ENCODE peak calls at places on chromosomes 11 and 22, in six cellular contexts. K, P, J, E, O and C are unnamed samples.
A peak's percentile ranks its signal among the peaks of the same experiment; 100 is the strongest.

GRCh38 chr11:45078236-45079074 is 68.0 kb upstream of the PRDM11 start:
- DNase-seq in K (no peak), P (no peak), J (no peak), E (no peak), O (no peak), C (no peak)

GRCh38 chr22:22938672-22939536 is 51.3 kb downstream of the IGLL5 start:
- DNase-seq in K (no peak), P (no peak), J (no peak), E (no peak), O (no peak), C (no peak)

GRCh38 chr22:25402160-25402500 is 162.3 kb upstream of the GRK3 start:
- DNase-seq in K (no peak), P (no peak), J (no peak), E (no peak), O (no peak), C (no peak)

GRCh38 chr11:21630934-21631478 is 561.9 kb upstream of the ANO5 start:
- DNase-seq in K (no peak), P (no peak), J (no peak), E (no peak), O (no peak), C (no peak)

GRCh38 chr11:103651341-103651998 is 385.0 kb upstream of the DDI1 start:
- DNase-seq in K (no peak), P (no peak), J (no peak), E (no peak), O (no peak), C (no peak)

GRCh38 chr22:48492371-48493320 is 1335.0 kb downstream of the BRD1 start:
- DNase-seq in K (peak; percentile 46), P (peak; percentile 63), J (peak; percentile 57), E (peak; percentile 62), O (peak; percentile 57), C (peak; percentile 39)

GRCh38 chr11:5550440-5551095 is 2.2 kb upstream of the OR52H1 start:
- DNase-seq in K (no peak), P (no peak), J (peak; percentile 92), E (no peak), O (no peak), C (no peak)

GRCh38 chr22:33666661-33667619 is 253.3 kb downstream of the LARGE1 start:
- DNase-seq in K (no peak), P (no peak), J (no peak), E (peak; percentile 57), O (no peak), C (peak; percentile 9)

GRCh38 chr11:123653997-123654565 is 343 bp downstream of the SCN3B start:
- DNase-seq in K (no peak), P (peak; percentile 21), J (peak; percentile 49), E (peak; percentile 70), O (peak; percentile 58), C (peak; percentile 51)

GRCh38 chr22:37546436-37547248 is 13.6 kb upstream of the CDC42EP1 start:
- DNase-seq in K (no peak), P (peak; percentile 26), J (no peak), E (no peak), O (peak; percentile 85), C (peak; percentile 89)

GRCh38 chr11:27777013-27777412 is 76.8 kb upstream of the BDNF start:
- DNase-seq in K (no peak), P (no peak), J (no peak), E (no peak), O (no peak), C (no peak)

GRCh38 chr22:35524966-35525686 is 15.5 kb upstream of the RASD2 start:
- DNase-seq in K (no peak), P (no peak), J (no peak), E (no peak), O (no peak), C (peak; percentile 45)

GRCh38 chr22:35525687-35526332 is 14.8 kb upstream of the RASD2 start:
- DNase-seq in K (no peak), P (no peak), J (no peak), E (no peak), O (no peak), C (no peak)

GRCh38 chr22:35521358-35522264 is 19.0 kb upstream of the RASD2 start:
- DNase-seq in K (no peak), P (no peak), J (no peak), E (no peak), O (no peak), C (no peak)

GRCh38 chr22:35523167-35523928 is 17.3 kb upstream of the RASD2 start:
- DNase-seq in K (no peak), P (peak; percentile 25), J (no peak), E (peak; percentile 63), O (no peak), C (no peak)

GRCh38 chr22:35522571-35523149 is 18.0 kb upstream of the RASD2 start:
- DNase-seq in K (no peak), P (no peak), J (no peak), E (no peak), O (no peak), C (no peak)
- H3K4me1 ChIP-seq in K (no peaks in the 10 kb centered on the region), P (no peaks in the 10 kb centered on the region), J (no peaks in the 10 kb centered on the region), E (peaks cover 8% of the 10 kb centered on the region), O (no peaks in the 10 kb centered on the region), C (peaks cover 5% of the 10 kb centered on the region)

GRCh38 chr22:49991907-49992533 is 20.5 kb downstream of the IL17REL start:
- DNase-seq in K (peak; percentile 1), P (no peak), J (no peak), E (no peak), O (no peak), C (no peak)
- H3K27me3 ChIP-seq in K (no peaks in the 10 kb centered on the region), P (no peaks in the 10 kb centered on the region), J (no peaks in the 10 kb centered on the region), E (no peaks in the 10 kb centered on the region), O (no peaks in the 10 kb centered on the region), C (no peaks in the 10 kb centered on the region)

GRCh38 chr22:31098633-31099110 is 8.7 kb downstream of the SELENOM start:
- DNase-seq in K (peak; percentile 75), P (no peak), J (no peak), E (no peak), O (no peak), C (no peak)

GRCh38 chr22:31097941-31098632 is 9.3 kb downstream of the SELENOM start:
- DNase-seq in K (no peak), P (no peak), J (no peak), E (no peak), O (no peak), C (no peak)

GRCh38 chr22:31095637-31096249 is 11.6 kb downstream of the SELENOM start:
- DNase-seq in K (no peak), P (no peak), J (no peak), E (no peak), O (no peak), C (no peak)

GRCh38 chr22:31094741-31095140 is 12.6 kb downstream of the SELENOM start:
- DNase-seq in K (no peak), P (no peak), J (no peak), E (no peak), O (no peak), C (no peak)

DNA sequence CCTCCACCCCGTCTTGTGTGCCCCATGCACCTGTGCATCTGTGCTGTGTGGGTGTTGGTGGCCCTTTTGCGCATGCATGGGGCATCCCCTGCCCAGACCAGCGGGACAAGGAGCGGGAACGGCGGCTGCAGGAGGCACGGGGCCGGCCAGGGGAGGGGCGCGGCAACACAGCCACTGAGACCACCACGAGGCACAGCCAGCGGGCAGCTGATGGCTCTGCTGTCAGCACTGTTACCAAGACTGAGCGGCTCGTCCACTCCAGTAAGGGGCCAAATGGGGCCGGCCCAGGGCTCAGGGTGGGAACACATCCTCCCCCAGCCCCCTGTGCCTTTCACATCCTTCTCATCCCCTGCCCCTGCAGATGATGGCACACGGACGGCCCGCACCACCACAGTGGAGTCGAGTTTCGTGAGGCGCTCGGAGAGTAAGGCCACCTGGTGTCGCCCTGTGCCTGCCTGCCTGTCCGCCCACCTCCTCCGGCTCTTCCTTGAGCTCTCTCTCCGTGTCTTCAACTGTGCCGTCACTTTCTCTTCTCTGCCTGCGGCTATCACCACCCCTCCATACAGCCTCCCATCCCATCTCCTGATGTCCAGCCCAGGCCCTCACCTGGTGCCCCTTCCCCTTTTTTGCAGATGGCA is 10.6 kb downstream of the SELENOM start:
- DNase-seq in K (no peak), P (no peak), J (no peak), E (no peak), O (no peak), C (no peak)
- H3K4me1 ChIP-seq in K (peaks cover 30% of the 10 kb centered on the region), P (no peaks in the 10 kb centered on the region), J (no peaks in the 10 kb centered on the region), E (no peaks in the 10 kb centered on the region), O (no peaks in the 10 kb centered on the region), C (peaks cover 9% of the 10 kb centered on the region)

DNA sequence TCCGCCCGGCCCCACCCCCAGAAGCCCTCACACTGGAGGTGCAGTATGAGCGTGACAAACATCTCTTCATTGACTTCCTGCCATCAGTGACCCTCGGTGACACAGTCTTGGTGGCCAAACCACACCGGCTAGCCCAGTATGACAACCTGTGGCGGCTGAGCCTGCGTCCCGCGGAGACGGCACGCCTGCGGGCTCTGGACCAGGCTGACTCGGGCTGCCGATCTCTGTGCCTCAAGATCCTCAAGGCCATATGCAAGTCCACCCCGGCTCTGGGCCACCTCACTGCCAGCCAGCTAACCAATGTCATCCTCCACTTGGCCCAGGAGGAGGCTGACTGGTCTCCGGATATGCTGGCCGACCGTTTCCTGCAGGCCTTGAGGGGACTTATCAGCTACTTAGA is 6.6 kb upstream of the ATF4 start:
- DNase-seq in K (no peak), P (no peak), J (no peak), E (no peak), O (no peak), C (no peak)
- H3K27me3 ChIP-seq in K (no peaks in the 10 kb centered on the region), P (no peaks in the 10 kb centered on the region), J (no peaks in the 10 kb centered on the region), E (no peaks in the 10 kb centered on the region), O (no peaks in the 10 kb centered on the region), C (no peaks in the 10 kb centered on the region)

GRCh38 chr22:46001046-46001425 is 24.1 kb upstream of the WNT7B start:
- DNase-seq in K (no peak), P (no peak), J (no peak), E (no peak), O (no peak), C (no peak)

GRCh38 chr22:46000081-46001027 is 23.4 kb upstream of the WNT7B start:
- DNase-seq in K (no peak), P (no peak), J (no peak), E (no peak), O (no peak), C (no peak)

GRCh38 chr22:46002757-46003270 is 25.9 kb upstream of the WNT7B start:
- DNase-seq in K (no peak), P (no peak), J (peak; percentile 61), E (no peak), O (no peak), C (no peak)

GRCh38 chr22:46003271-46004091 is 26.5 kb upstream of the WNT7B start:
- DNase-seq in K (no peak), P (no peak), J (no peak), E (no peak), O (no peak), C (no peak)

GRCh38 chr22:46001426-46002106 is 24.6 kb upstream of the WNT7B start:
- DNase-seq in K (no peak), P (no peak), J (no peak), E (no peak), O (no peak), C (no peak)
- H3K4me1 ChIP-seq in K (peaks cover 33% of the 10 kb centered on the region), P (peaks cover 10% of the 10 kb centered on the region), J (peaks cover 53% of the 10 kb centered on the region), E (peaks cover 8% of the 10 kb centered on the region), O (no peaks in the 10 kb centered on the region), C (peaks cover 75% of the 10 kb centered on the region)